ENCODE peak calls at places on chromosome 2, in four cellular contexts. C, W, I and G are unnamed samples.

GRCh38 chr2:164910091-164910899 is 45.0 kb downstream of the SLC38A11 start:
- DNase-seq in C (peak; percentile 50), W (peak; percentile 10), I (peak; percentile 41), G (peak; percentile 60)

GRCh38 chr2:85222792-85223191 is 89.6 kb downstream of the TCF7L1 start:
- DNase-seq in C (no peak), W (no peak), I (no peak), G (no peak)

GRCh38 chr2:34029073-34029472 is 430.0 kb upstream of the FAM98A start:
- DNase-seq in C (no peak), W (no peak), I (no peak), G (no peak)

GRCh38 chr2:12227941-12228608 is 481.6 kb downstream of the LPIN1 start:
- DNase-seq in C (peak; percentile 34), W (no peak), I (no peak), G (peak; percentile 32)

GRCh38 chr2:24117902-24118301 is 5.2 kb downstream of the PFN4 start:
- DNase-seq in C (no peak), W (no peak), I (no peak), G (no peak)

GRCh38 chr2:235527806-235528480 is 34.1 kb downstream of the AGAP1 start:
- DNase-seq in C (no peak), W (no peak), I (no peak), G (peak; percentile 14)

GRCh38 chr2:217994776-217995274 is 8.0 kb downstream of the TNS1 start:
- DNase-seq in C (peak; percentile 55), W (no peak), I (no peak), G (no peak)

GRCh38 chr2:46170611-46171385 is 126.4 kb upstream of the EPAS1 start:
- DNase-seq in C (no peak), W (no peak), I (no peak), G (no peak)

GRCh38 chr2:240111253-240111652 is 24.9 kb downstream of the COPS9 start:
- DNase-seq in C (no peak), W (no peak), I (no peak), G (no peak)

GRCh38 chr2:115071534-115071933 is 629.1 kb downstream of the DPP10 start:
- DNase-seq in C (no peak), W (no peak), I (no peak), G (no peak)
- TF ChIP-seq CTCF in C (no peak), W (no peak), I (no peak), G (no peak)

GRCh38 chr2:127640082-127641072 is 5.6 kb upstream of the GPR17 start:
- DNase-seq in C (no peak), W (peak; percentile 94), I (peak; percentile 79), G (no peak)
- H3K4me3 ChIP-seq in C (no peak overlapping the region), W (peak overlapping the region; percentile 61), I (no peak overlapping the region), G (no peak overlapping the region)

DNA sequence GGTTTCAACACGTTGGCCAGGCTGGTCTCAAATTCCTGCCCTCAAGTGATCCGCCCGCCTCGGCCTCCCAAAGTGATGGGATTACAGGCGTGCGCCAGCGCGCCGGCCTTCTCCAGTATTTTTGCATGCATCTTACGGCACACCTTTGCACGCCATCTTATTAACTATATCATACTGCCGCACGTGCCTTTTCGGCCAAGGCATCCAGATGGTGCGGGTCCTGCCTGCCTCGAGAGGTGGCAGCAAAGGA is 759 bp upstream of the ING5 start:
- DNase-seq in C (no peak), W (peak; percentile 95), I (peak; percentile 97), G (no peak)
- TF ChIP-seq CTCF in C (no peak), W (peak; percentile 74), I (peak; percentile 64), G (peak; percentile 47)

DNA sequence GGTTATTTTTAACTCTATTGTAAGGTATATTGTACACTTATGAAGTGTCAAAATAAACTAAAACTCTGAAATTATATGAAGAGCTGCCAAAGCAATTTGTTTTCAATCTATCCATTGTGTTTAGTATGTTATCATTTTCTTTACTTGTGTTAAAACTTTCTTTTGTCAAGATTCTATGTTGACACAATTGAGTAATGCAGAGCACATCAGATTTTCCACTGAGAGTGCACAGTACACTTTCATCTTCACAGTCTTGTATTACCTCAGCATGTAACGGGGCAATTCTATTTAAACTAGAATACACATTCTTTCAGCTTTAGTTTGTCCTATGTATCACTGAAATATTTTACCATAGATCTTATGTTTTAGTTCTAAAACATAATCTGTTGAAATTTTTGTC is 304.4 kb upstream of the ZC3H15 start:
- DNase-seq in C (no peak), W (no peak), I (no peak), G (no peak)
- H3K4me3 ChIP-seq in C (no peak overlapping the region), W (no peak overlapping the region), I (no peak overlapping the region), G (no peak overlapping the region)

GRCh38 chr2:10321590-10321989 is 18.9 kb downstream of the HPCAL1 start:
- DNase-seq in C (no peak), W (no peak), I (no peak), G (no peak)
- TF ChIP-seq CTCF in C (no peak), W (no peak), I (no peak), G (no peak)